ENCODE peak calls at places on chromosomes 2 and 18, in four cellular contexts. E is breast epithelium; W is naive thymus-derived CD4-positive, alpha-beta T cell; Z is right cardiac atrium. I is an unnamed sample.

GRCh38 chr2:171150694-171151285 is 9.9 kb downstream of the TLK1 start:
- DNase-seq in W (no peak), E (no peak), Z (no peak), I (no peak)

GRCh38 chr2:110853516-110853915 is 121.1 kb downstream of the ACOXL start:
- DNase-seq in Z (no peak), W (peak; percentile 34), E (no peak), I (no peak)

GRCh38 chr2:6639870-6640639 is 225.7 kb downstream of the CMPK2 start:
- DNase-seq in Z (no peak), E (no peak), W (no peak), I (no peak)

GRCh38 chr2:238009563-238009962 is 42.7 kb downstream of the UBE2F start:
- DNase-seq in E (no peak), Z (no peak), W (no peak), I (no peak)

GRCh38 chr2:220279372-220279771 is 651.9 kb downstream of the SLC4A3 start:
- DNase-seq in W (no peak), Z (no peak), E (no peak), I (no peak)

GRCh38 chr2:171069286-171069956 is 91.3 kb downstream of the TLK1 start:
- DNase-seq in E (no peak), Z (no peak), W (no peak), I (no peak)

GRCh38 chr2:207896525-207897295 is 127.0 kb upstream of the FZD5 start:
- DNase-seq in W (no peak), Z (no peak), E (no peak), I (no peak)

GRCh38 chr2:37789988-37790387 is 118.5 kb upstream of the CDC42EP3 start:
- DNase-seq in E (no peak), W (no peak), Z (no peak), I (no peak)

GRCh38 chr2:160168878-160169277 is 31.2 kb downstream of the ITGB6 start:
- DNase-seq in E (no peak), W (no peak), Z (no peak), I (no peak)

GRCh38 chr2:146213674-146214073 is 1631.2 kb upstream of the ACVR2A start:
- DNase-seq in Z (no peak), E (no peak), W (no peak), I (no peak)

GRCh38 chr2:108288534-108289106 is at the start of gene SULT1C2:
- DNase-seq in E (no peak), W (no peak), Z (no peak), I (no peak)

GRCh38 chr2:215366440-215367032 is 54.7 kb downstream of the ATIC start:
- DNase-seq in Z (no peak), W (no peak), E (no peak), I (no peak)

GRCh38 chr18:36355511-36355910 is 58.0 kb downstream of the FHOD3 start:
- DNase-seq in Z (no peak), E (no peak), W (no peak), I (no peak)

GRCh38 chr2:11155326-11156059 is at the start of gene SLC66A3:
- DNase-seq in W (no peak), E (no peak), Z (no peak), I (no peak)

GRCh38 chr18:21000667-21001066 is 110.9 kb downstream of the ROCK1 start:
- DNase-seq in Z (no peak), E (no peak), W (no peak), I (no peak)

GRCh38 chr2:37630298-37630697 is 41.1 kb downstream of the CDC42EP3 start:
- DNase-seq in E (no peak), Z (no peak), W (no peak), I (no peak)

GRCh38 chr18:54671291-54671881 is 80.3 kb downstream of the DYNAP start:
- DNase-seq in Z (no peak), E (no peak), W (no peak), I (no peak)

GRCh38 chr2:187978341-187978740 is 313.3 kb upstream of the GULP1 start:
- DNase-seq in Z (no peak), E (no peak), W (no peak), I (no peak)

DNA sequence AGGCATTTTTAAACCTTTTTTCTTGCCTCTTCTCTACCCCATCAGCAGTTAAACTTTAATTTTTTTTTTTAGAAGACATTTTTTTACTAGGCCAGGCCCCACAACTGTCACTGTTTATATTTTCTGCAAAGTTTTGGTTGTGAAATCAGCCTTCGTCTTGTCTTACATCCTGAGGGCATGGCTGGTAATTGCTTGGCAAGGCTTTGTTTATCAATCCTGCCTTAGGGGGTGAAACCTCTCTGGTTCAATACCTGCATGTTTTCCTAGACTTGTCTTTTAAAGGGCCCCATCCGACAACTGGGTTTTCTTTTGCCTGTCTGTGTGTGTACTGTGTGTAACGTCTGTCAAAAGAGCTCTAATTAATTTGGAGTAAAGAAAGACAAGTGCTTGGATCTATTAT is 330.0 kb upstream of the CWC22 start:
- DNase-seq in E (no peak), W (no peak), Z (no peak), I (no peak)
- H3K9me3 ChIP-seq in E (peaks cover 33% of the 10 kb centered on the region), W (no peaks in the 10 kb centered on the region), Z (no peaks in the 10 kb centered on the region), I (peaks cover 4% of the 10 kb centered on the region)

GRCh38 chr2:5150871-5151270 is 541.3 kb upstream of the SOX11 start:
- DNase-seq in E (no peak), W (no peak), Z (no peak), I (no peak)
- H3K9me3 ChIP-seq in E (peaks cover 7% of the 10 kb centered on the region), W (no peaks in the 10 kb centered on the region), Z (peaks cover 2% of the 10 kb centered on the region), I (no peaks in the 10 kb centered on the region)

GRCh38 chr2:133972786-133973185 is 281.1 kb upstream of the MGAT5 start:
- DNase-seq in W (no peak), E (no peak), Z (peak; percentile 47), I (no peak)

GRCh38 chr2:133977385-133977784 is 276.5 kb upstream of the MGAT5 start:
- DNase-seq in W (no peak), E (no peak), Z (peak; percentile 58), I (no peak)

GRCh38 chr2:133975135-133975534 is 278.7 kb upstream of the MGAT5 start:
- DNase-seq in W (no peak), E (no peak), Z (no peak), I (no peak)

GRCh38 chr2:133975676-133976428 is 278.0 kb upstream of the MGAT5 start:
- DNase-seq in Z (no peak), E (no peak), W (no peak), I (no peak)

DNA sequence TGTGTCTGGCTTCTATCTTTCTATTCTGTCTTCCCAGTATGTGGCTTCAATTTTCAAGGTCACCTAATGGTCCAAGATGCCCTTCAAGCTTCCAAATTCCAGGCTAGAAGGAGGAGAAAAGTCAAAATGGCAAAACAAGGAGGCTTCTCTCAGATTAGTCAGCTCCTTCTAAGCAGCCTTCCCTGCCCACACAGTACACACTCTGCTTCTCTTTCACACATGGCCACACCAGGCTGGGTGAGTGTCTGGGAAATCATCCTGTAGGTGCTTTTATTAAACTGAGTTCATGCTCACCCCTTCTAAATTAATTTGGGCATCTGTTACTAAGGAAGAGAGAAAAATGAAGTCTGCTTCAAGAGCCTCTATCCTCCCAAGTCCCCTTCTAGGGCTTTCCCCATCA is 277.2 kb upstream of the MGAT5 start:
- DNase-seq in W (no peak), Z (no peak), E (no peak), I (no peak)
- H3K9me3 ChIP-seq in W (no peaks in the 10 kb centered on the region), Z (no peaks in the 10 kb centered on the region), E (no peaks in the 10 kb centered on the region), I (no peaks in the 10 kb centered on the region)

GRCh38 chr2:15803186-15803986 is 137.0 kb upstream of the MYCN start:
- DNase-seq in E (no peak), Z (no peak), W (no peak), I (no peak)
- H3K9me3 ChIP-seq in E (no peaks in the 10 kb centered on the region), Z (no peaks in the 10 kb centered on the region), W (no peaks in the 10 kb centered on the region), I (no peaks in the 10 kb centered on the region)

GRCh38 chr2:178568227-178568626 is 88.0 kb downstream of the PLEKHA3 start:
- DNase-seq in W (no peak), E (no peak), Z (no peak), I (no peak)
- H3K9me3 ChIP-seq in W (no peaks in the 10 kb centered on the region), E (no peaks in the 10 kb centered on the region), Z (no peaks in the 10 kb centered on the region), I (no peaks in the 10 kb centered on the region)

DNA sequence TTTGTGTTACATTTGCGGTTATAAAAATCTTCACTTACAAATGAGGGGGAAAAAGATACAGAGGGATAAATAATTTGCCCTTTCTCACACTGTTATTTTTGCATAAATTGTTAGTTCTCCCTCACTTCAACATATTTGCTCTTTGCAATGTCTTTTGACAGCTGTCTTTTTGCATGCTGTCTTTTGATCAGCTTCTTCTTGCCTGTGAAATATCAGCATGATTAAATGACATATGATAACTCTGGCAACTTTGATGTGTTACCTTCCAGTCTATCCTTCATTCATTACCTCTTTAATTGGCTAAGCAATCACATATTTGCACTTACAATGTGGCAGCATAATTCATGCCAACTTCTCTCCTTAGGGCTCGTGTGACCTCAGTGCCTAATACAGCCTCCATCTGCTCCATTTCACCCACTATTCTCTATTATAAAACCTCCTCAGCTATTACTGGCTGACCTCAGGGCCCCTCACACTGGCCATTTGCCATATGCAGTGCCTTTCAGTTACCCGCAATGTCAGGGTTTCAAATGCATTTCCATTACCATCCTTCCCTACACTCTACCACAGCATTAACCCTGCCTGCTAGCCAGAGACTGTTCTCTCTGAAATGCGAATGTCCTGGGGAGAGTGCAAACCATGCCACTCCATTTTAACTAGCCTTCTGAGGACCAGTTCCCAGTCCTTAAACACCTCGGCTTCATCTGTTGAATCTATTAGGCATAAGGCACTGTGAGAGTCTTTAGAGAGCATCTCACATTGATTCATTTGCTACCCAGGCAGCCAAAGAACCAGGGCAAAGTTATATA is 1056.6 kb upstream of the CHAC2 start:
- DNase-seq in Z (no peak), W (no peak), E (no peak), I (no peak)
- H3K9me3 ChIP-seq in Z (no peaks in the 10 kb centered on the region), W (no peaks in the 10 kb centered on the region), E (no peaks in the 10 kb centered on the region), I (no peaks in the 10 kb centered on the region)

DNA sequence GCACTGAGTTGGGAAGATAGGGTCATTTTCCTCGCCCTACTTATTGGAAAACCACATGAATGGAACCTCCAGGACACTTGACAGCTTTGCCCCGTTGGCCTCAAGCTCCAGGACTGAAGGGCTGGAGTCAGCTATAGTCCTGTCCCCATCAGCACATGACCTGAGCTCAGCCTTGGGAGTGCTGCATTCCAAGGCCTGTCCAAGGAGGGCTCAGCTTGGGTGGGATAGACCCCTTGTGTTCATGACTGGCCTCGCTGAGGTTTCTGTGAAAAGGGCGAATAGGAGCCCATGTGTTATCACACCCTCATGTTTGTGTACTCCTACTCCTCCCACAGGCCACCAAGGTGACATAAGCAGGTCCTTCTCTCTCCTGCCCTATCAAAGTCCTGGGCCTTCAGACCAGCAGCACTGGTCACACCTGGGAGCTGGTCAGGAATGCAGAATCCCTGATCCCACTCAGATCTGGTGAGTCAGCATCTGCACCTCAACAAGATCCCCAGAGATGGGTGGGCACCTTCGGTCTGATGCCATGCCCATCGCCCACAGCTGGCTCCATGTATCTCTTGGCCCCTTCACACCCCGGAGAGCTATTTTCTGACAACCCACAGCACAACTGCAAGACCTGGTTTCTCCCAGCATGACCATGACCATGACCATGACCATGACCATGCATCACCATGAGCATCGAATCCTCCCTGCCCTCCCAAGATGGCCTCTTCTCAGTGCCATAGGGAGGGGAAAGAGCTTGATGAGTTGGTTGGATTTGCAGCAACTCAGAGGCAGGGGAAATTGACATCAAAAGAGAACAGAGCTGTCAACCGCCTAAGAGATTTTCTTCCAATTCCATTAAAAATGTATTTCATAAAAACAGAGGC is 83.0 kb upstream of the RAB6C start:
- DNase-seq in E (no peak), W (no peak), Z (no peak), I (no peak)
- H3K9me3 ChIP-seq in E (peaks cover 10% of the 10 kb centered on the region), W (no peaks in the 10 kb centered on the region), Z (no peaks in the 10 kb centered on the region), I (no peaks in the 10 kb centered on the region)